ENCODE peak calls at places on chromosomes 1 and 21, in seven cellular contexts. One of them, this sample, is unnamed.
A peak's percentile ranks its signal among the peaks of the same experiment; 100 is the strongest.

GRCh38 chr1:26122988-26123973 is 11.7 kb downstream of the PDIK1L start:
- DNase-seq in SJSA1: no peak
- DNase-seq in fibroblast of lung: no peak
- DNase-seq in pancreas: no peak
- DNase-seq in endodermal cell: no peak
- DNase-seq in naive thymus-derived CD4-positive, alpha-beta T cell: no peak
- DNase-seq in left ventricle myocardium inferior: no peak
- DNase-seq in this sample: no peak

GRCh38 chr1:89894210-89894668 is 73.4 kb downstream of the LRRC8D start:
- DNase-seq in SJSA1: peak; percentile 48
- DNase-seq in fibroblast of lung: peak; percentile 80
- DNase-seq in pancreas: no peak
- DNase-seq in endodermal cell: no peak
- DNase-seq in naive thymus-derived CD4-positive, alpha-beta T cell: no peak
- DNase-seq in left ventricle myocardium inferior: no peak
- DNase-seq in this sample: no peak

GRCh38 chr1:37761416-37762095 is 3.4 kb downstream of the EPHA10 start:
- DNase-seq in SJSA1: no peak
- DNase-seq in fibroblast of lung: no peak
- DNase-seq in pancreas: no peak
- DNase-seq in endodermal cell: no peak
- DNase-seq in naive thymus-derived CD4-positive, alpha-beta T cell: no peak
- DNase-seq in left ventricle myocardium inferior: no peak
- DNase-seq in this sample: no peak

GRCh38 chr1:209398330-209398991 is 185.1 kb upstream of the CAMK1G start:
- DNase-seq in SJSA1: peak; percentile 60
- DNase-seq in fibroblast of lung: peak; percentile 78
- DNase-seq in pancreas: no peak
- DNase-seq in endodermal cell: peak; percentile 85
- DNase-seq in naive thymus-derived CD4-positive, alpha-beta T cell: no peak
- DNase-seq in left ventricle myocardium inferior: no peak
- DNase-seq in this sample: no peak

GRCh38 chr1:41314781-41315481 is 46.3 kb upstream of the FOXO6 start:
- DNase-seq in SJSA1: no peak
- DNase-seq in fibroblast of lung: peak; percentile 15
- DNase-seq in pancreas: no peak
- DNase-seq in endodermal cell: no peak
- DNase-seq in naive thymus-derived CD4-positive, alpha-beta T cell: no peak
- DNase-seq in left ventricle myocardium inferior: no peak
- DNase-seq in this sample: no peak

GRCh38 chr1:196538473-196538872 is 69.8 kb downstream of the KCNT2 start:
- DNase-seq in SJSA1: no peak
- DNase-seq in fibroblast of lung: no peak
- DNase-seq in pancreas: no peak
- DNase-seq in endodermal cell: no peak
- DNase-seq in naive thymus-derived CD4-positive, alpha-beta T cell: no peak
- DNase-seq in left ventricle myocardium inferior: no peak
- DNase-seq in this sample: no peak

GRCh38 chr21:42234464-42235241 is 15.7 kb downstream of the ABCG1 start:
- DNase-seq in SJSA1: peak; percentile 41
- DNase-seq in fibroblast of lung: peak; percentile 25
- DNase-seq in pancreas: peak; percentile 73
- DNase-seq in endodermal cell: peak; percentile 86
- DNase-seq in naive thymus-derived CD4-positive, alpha-beta T cell: peak; percentile 86
- DNase-seq in left ventricle myocardium inferior: peak; percentile 72
- DNase-seq in this sample: peak; percentile 89

GRCh38 chr1:179036844-179037465 is 11.3 kb downstream of the FAM20B start:
- DNase-seq in SJSA1: peak; percentile 77
- DNase-seq in fibroblast of lung: no peak
- DNase-seq in pancreas: no peak
- DNase-seq in endodermal cell: no peak
- DNase-seq in naive thymus-derived CD4-positive, alpha-beta T cell: peak; percentile 34
- DNase-seq in left ventricle myocardium inferior: no peak
- DNase-seq in this sample: no peak

GRCh38 chr1:115322631-115323030 is 15.4 kb downstream of the NGF start:
- DNase-seq in SJSA1: no peak
- DNase-seq in fibroblast of lung: no peak
- DNase-seq in pancreas: no peak
- DNase-seq in endodermal cell: no peak
- DNase-seq in naive thymus-derived CD4-positive, alpha-beta T cell: no peak
- DNase-seq in left ventricle myocardium inferior: no peak
- DNase-seq in this sample: no peak

GRCh38 chr21:29092102-29092959 is 18.9 kb upstream of the CCT8 start:
- DNase-seq in SJSA1: peak; percentile 31
- DNase-seq in fibroblast of lung: peak; percentile 65
- DNase-seq in pancreas: no peak
- DNase-seq in endodermal cell: no peak
- DNase-seq in naive thymus-derived CD4-positive, alpha-beta T cell: no peak
- DNase-seq in left ventricle myocardium inferior: no peak
- DNase-seq in this sample: no peak

GRCh38 chr21:33478858-33479678 is 706 bp downstream of the TMEM50B start:
- DNase-seq in SJSA1: no peak
- DNase-seq in fibroblast of lung: peak; percentile 27
- DNase-seq in pancreas: peak; percentile 46
- DNase-seq in endodermal cell: peak; percentile 85
- DNase-seq in naive thymus-derived CD4-positive, alpha-beta T cell: peak; percentile 62
- DNase-seq in left ventricle myocardium inferior: no peak
- DNase-seq in this sample: peak; percentile 58

DNA sequence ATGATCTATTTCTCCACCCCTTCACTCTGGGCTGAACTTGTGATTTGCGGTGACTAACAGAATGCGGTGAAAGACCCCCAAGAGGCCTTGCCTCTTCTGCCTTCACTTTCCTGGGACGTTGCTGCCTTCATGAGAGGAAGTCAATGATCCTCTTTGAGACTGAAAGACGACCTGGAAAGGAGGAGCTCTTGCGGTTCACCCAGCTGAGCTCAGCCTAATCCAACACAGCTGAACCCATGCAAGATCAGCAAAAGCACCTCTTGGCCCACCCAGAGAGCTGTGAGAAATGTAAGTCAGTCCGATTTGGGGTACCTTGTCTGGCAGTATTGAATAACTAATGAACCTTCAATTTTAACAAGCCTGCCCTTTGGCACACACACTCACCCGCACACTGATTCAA is 767.4 kb upstream of the TPTE start:
- DNase-seq in SJSA1: no peak
- DNase-seq in fibroblast of lung: no peak
- DNase-seq in pancreas: no peak
- DNase-seq in endodermal cell: no peak
- DNase-seq in naive thymus-derived CD4-positive, alpha-beta T cell: no peak
- DNase-seq in left ventricle myocardium inferior: no peak
- DNase-seq in this sample: no peak
- H3K9me3 ChIP-seq in SJSA1: peaks cover 8% of the 10 kb centered on the region
- H3K9me3 ChIP-seq in fibroblast of lung: peaks cover under 1% of the 10 kb centered on the region
- H3K9me3 ChIP-seq in pancreas: no peaks in the 10 kb centered on the region
- H3K9me3 ChIP-seq in endodermal cell: peaks cover 97% of the 10 kb centered on the region
- H3K9me3 ChIP-seq in naive thymus-derived CD4-positive, alpha-beta T cell: no peaks in the 10 kb centered on the region
- H3K9me3 ChIP-seq in left ventricle myocardium inferior: peaks cover 5% of the 10 kb centered on the region
- H3K9me3 ChIP-seq in this sample: no peaks in the 10 kb centered on the region

GRCh38 chr1:234212764-234213406 is 160.4 kb upstream of the COA6 start:
- DNase-seq in SJSA1: no peak
- DNase-seq in fibroblast of lung: peak; percentile 3
- DNase-seq in pancreas: no peak
- DNase-seq in endodermal cell: peak; percentile 83
- DNase-seq in naive thymus-derived CD4-positive, alpha-beta T cell: peak; percentile 30
- DNase-seq in left ventricle myocardium inferior: no peak
- DNase-seq in this sample: no peak

GRCh38 chr1:234214129-234214910 is 158.9 kb upstream of the COA6 start:
- DNase-seq in SJSA1: no peak
- DNase-seq in fibroblast of lung: no peak
- DNase-seq in pancreas: peak; percentile 59
- DNase-seq in endodermal cell: peak; percentile 87
- DNase-seq in naive thymus-derived CD4-positive, alpha-beta T cell: peak; percentile 36
- DNase-seq in left ventricle myocardium inferior: no peak
- DNase-seq in this sample: no peak

GRCh38 chr1:234216116-234216703 is 157.0 kb upstream of the COA6 start:
- DNase-seq in SJSA1: no peak
- DNase-seq in fibroblast of lung: no peak
- DNase-seq in pancreas: no peak
- DNase-seq in endodermal cell: no peak
- DNase-seq in naive thymus-derived CD4-positive, alpha-beta T cell: no peak
- DNase-seq in left ventricle myocardium inferior: no peak
- DNase-seq in this sample: no peak

GRCh38 chr1:234214911-234215892 is 158.1 kb upstream of the COA6 start:
- DNase-seq in SJSA1: no peak
- DNase-seq in fibroblast of lung: no peak
- DNase-seq in pancreas: peak; percentile 90
- DNase-seq in endodermal cell: peak; percentile 92
- DNase-seq in naive thymus-derived CD4-positive, alpha-beta T cell: no peak
- DNase-seq in left ventricle myocardium inferior: no peak
- DNase-seq in this sample: no peak

GRCh38 chr1:234213576-234214128 is 159.6 kb upstream of the COA6 start:
- DNase-seq in SJSA1: no peak
- DNase-seq in fibroblast of lung: no peak
- DNase-seq in pancreas: no peak
- DNase-seq in endodermal cell: peak; percentile 56
- DNase-seq in naive thymus-derived CD4-positive, alpha-beta T cell: no peak
- DNase-seq in left ventricle myocardium inferior: no peak
- DNase-seq in this sample: no peak
- H3K4me3 ChIP-seq in SJSA1: no peak overlapping the region
- H3K4me3 ChIP-seq in fibroblast of lung: no peak overlapping the region
- H3K4me3 ChIP-seq in pancreas: peak overlapping the region; percentile 33
- H3K4me3 ChIP-seq in endodermal cell: peak overlapping the region; percentile 82
- H3K4me3 ChIP-seq in naive thymus-derived CD4-positive, alpha-beta T cell: peak overlapping the region; percentile 42
- H3K4me3 ChIP-seq in left ventricle myocardium inferior: peak overlapping the region; percentile 61
- H3K4me3 ChIP-seq in this sample: no peak overlapping the region

DNA sequence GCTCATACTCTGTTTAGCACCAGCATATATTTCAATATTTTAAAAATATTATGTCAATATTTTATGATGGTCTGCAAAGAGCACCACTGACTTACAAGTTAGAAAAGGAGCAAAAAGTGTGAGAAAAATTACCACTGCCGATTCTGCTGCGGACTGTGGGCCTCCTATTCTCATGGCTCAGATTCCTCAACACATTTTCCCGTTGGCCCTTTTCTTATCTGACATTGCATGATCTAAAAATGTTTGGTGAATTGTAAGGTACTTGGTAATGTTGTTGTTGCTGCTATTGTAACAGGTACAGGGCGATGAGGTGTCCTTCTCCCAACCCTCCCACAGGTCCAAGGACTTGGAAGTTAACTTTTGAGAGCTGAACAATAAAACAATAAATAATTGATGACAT is 737 bp downstream of the C1orf162 start:
- DNase-seq in SJSA1: no peak
- DNase-seq in fibroblast of lung: no peak
- DNase-seq in pancreas: no peak
- DNase-seq in endodermal cell: no peak
- DNase-seq in naive thymus-derived CD4-positive, alpha-beta T cell: no peak
- DNase-seq in left ventricle myocardium inferior: no peak
- DNase-seq in this sample: no peak
- H3K27ac ChIP-seq in SJSA1: no peak overlapping the region
- H3K27ac ChIP-seq in fibroblast of lung: no peak overlapping the region
- H3K27ac ChIP-seq in pancreas: no peak overlapping the region
- H3K27ac ChIP-seq in endodermal cell: no peak overlapping the region
- H3K27ac ChIP-seq in naive thymus-derived CD4-positive, alpha-beta T cell: peak overlapping the region; percentile 87
- H3K27ac ChIP-seq in left ventricle myocardium inferior: peak overlapping the region; percentile 76
- H3K27ac ChIP-seq in this sample: peak overlapping the region; percentile 26

GRCh38 chr1:226956942-226957713 is 17.0 kb downstream of the COQ8A start:
- DNase-seq in SJSA1: no peak
- DNase-seq in fibroblast of lung: no peak
- DNase-seq in pancreas: no peak
- DNase-seq in endodermal cell: peak; percentile 7
- DNase-seq in naive thymus-derived CD4-positive, alpha-beta T cell: no peak
- DNase-seq in left ventricle myocardium inferior: no peak
- DNase-seq in this sample: no peak
- H3K9me3 ChIP-seq in SJSA1: no peaks in the 10 kb centered on the region
- H3K9me3 ChIP-seq in fibroblast of lung: no peaks in the 10 kb centered on the region
- H3K9me3 ChIP-seq in pancreas: no peaks in the 10 kb centered on the region
- H3K9me3 ChIP-seq in endodermal cell: peaks cover 11% of the 10 kb centered on the region
- H3K9me3 ChIP-seq in naive thymus-derived CD4-positive, alpha-beta T cell: no peaks in the 10 kb centered on the region
- H3K9me3 ChIP-seq in left ventricle myocardium inferior: no peaks in the 10 kb centered on the region
- H3K9me3 ChIP-seq in this sample: no peaks in the 10 kb centered on the region

GRCh38 chr1:30449003-30449402 is 274.4 kb downstream of the MATN1 start:
- DNase-seq in SJSA1: no peak
- DNase-seq in fibroblast of lung: no peak
- DNase-seq in pancreas: no peak
- DNase-seq in endodermal cell: no peak
- DNase-seq in naive thymus-derived CD4-positive, alpha-beta T cell: no peak
- DNase-seq in left ventricle myocardium inferior: no peak
- DNase-seq in this sample: no peak
- H3K4me3 ChIP-seq in SJSA1: no peak overlapping the region
- H3K4me3 ChIP-seq in fibroblast of lung: no peak overlapping the region
- H3K4me3 ChIP-seq in pancreas: no peak overlapping the region
- H3K4me3 ChIP-seq in endodermal cell: no peak overlapping the region
- H3K4me3 ChIP-seq in naive thymus-derived CD4-positive, alpha-beta T cell: no peak overlapping the region
- H3K4me3 ChIP-seq in left ventricle myocardium inferior: no peak overlapping the region
- H3K4me3 ChIP-seq in this sample: no peak overlapping the region

GRCh38 chr1:202144510-202145324 is at the start of gene ARL8A:
- DNase-seq in SJSA1: peak; percentile 37
- DNase-seq in fibroblast of lung: no peak
- DNase-seq in pancreas: peak; percentile 77
- DNase-seq in endodermal cell: peak; percentile 86
- DNase-seq in naive thymus-derived CD4-positive, alpha-beta T cell: peak; percentile 60
- DNase-seq in left ventricle myocardium inferior: peak; percentile 82
- DNase-seq in this sample: peak; percentile 65

GRCh38 chr1:202146279-202146678 is 1.7 kb upstream of the ARL8A start:
- DNase-seq in SJSA1: no peak
- DNase-seq in fibroblast of lung: no peak
- DNase-seq in pancreas: no peak
- DNase-seq in endodermal cell: no peak
- DNase-seq in naive thymus-derived CD4-positive, alpha-beta T cell: no peak
- DNase-seq in left ventricle myocardium inferior: no peak
- DNase-seq in this sample: no peak

GRCh38 chr1:202145325-202146140 is 996 bp upstream of the ARL8A start:
- DNase-seq in SJSA1: no peak
- DNase-seq in fibroblast of lung: no peak
- DNase-seq in pancreas: no peak
- DNase-seq in endodermal cell: peak; percentile 50
- DNase-seq in naive thymus-derived CD4-positive, alpha-beta T cell: no peak
- DNase-seq in left ventricle myocardium inferior: no peak
- DNase-seq in this sample: no peak

GRCh38 chr1:202143011-202143767 is 1.3 kb downstream of the ARL8A start:
- DNase-seq in SJSA1: no peak
- DNase-seq in fibroblast of lung: no peak
- DNase-seq in pancreas: peak; percentile 32
- DNase-seq in endodermal cell: peak; percentile 50
- DNase-seq in naive thymus-derived CD4-positive, alpha-beta T cell: peak; percentile 26
- DNase-seq in left ventricle myocardium inferior: peak; percentile 37
- DNase-seq in this sample: no peak

DNA sequence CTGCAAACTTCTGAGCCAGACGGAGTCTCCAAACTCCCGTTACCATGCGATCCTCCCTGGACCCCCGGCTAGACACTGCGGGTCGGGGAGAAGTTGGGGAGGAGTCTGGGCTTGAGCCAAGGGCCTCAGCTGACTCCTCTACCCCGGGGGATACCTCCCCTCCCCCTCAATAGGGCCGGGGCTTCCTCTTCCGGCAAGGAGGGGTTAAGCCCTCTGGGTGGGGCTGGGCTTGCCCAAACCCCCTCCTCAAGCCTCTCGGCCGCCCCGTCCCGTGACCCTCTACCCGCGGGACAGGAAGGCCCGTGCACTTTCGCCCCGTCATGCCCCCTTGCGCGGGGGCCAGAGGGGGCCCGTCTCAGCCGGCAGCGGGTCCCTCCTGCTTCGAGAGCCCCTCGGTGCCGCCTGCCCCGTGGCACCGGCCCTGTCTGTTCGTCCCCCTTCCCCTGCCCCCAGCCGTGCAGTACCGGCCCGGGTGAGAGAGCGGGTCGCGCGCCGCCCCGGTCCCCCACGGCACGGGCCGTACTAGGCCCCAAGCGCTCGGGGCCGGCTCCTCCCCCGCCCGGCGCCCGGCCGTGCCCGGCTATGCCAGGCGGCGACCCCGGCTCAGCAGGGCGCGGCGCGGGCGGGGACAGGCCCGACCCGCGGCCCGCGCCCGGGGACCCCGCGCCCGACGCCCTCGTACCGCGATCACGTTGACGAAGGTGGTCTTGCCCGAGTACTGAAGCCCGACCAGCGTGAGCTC is 598 bp downstream of the ARL8A start:
- DNase-seq in SJSA1: peak; percentile 28
- DNase-seq in fibroblast of lung: no peak
- DNase-seq in pancreas: peak; percentile 59
- DNase-seq in endodermal cell: peak; percentile 56
- DNase-seq in naive thymus-derived CD4-positive, alpha-beta T cell: no peak
- DNase-seq in left ventricle myocardium inferior: peak; percentile 48
- DNase-seq in this sample: no peak
- H3K27ac ChIP-seq in SJSA1: peak overlapping the region; percentile 56
- H3K27ac ChIP-seq in fibroblast of lung: peak overlapping the region; percentile 54
- H3K27ac ChIP-seq in pancreas: peak overlapping the region; percentile 60
- H3K27ac ChIP-seq in endodermal cell: peak overlapping the region; percentile 49
- H3K27ac ChIP-seq in naive thymus-derived CD4-positive, alpha-beta T cell: peak overlapping the region; percentile 83
- H3K27ac ChIP-seq in left ventricle myocardium inferior: peak overlapping the region; percentile 95
- H3K27ac ChIP-seq in this sample: peak overlapping the region; percentile 79